ENCODE peak calls at places on chromosomes 13 and 19, in ten cellular contexts. One of them, this sample, is unnamed. For H3K79me2, the result is how much of the 10 kb centered on the place peaks cover.

GRCh38 chr13:48709213-48709612 is 55.5 kb downstream of the CYSLTR2 start:
- DNase-seq in HCT116: no peak
- DNase-seq in neural progenitor cell: no peak
- DNase-seq in endothelial cell of umbilical vein: no peak
- DNase-seq in GM23338: no peak
- DNase-seq in SK-N-SH: no peak
- DNase-seq in OCI-LY7: no peak
- DNase-seq in mammary epithelial cell: peak
- DNase-seq in PC-3: no peak
- DNase-seq in GM12878: no peak
- DNase-seq in this sample: no peak

GRCh38 chr19:19537321-19538048 is 580 bp upstream of the CILP2 start:
- DNase-seq in HCT116: no peak
- DNase-seq in neural progenitor cell: no peak
- DNase-seq in endothelial cell of umbilical vein: no peak
- DNase-seq in GM23338: peak
- DNase-seq in SK-N-SH: no peak
- DNase-seq in OCI-LY7: no peak
- DNase-seq in mammary epithelial cell: no peak
- DNase-seq in PC-3: peak
- DNase-seq in GM12878: no peak
- DNase-seq in this sample: peak

GRCh38 chr19:1438035-1438932 is at the start of gene RPS15:
- DNase-seq in HCT116: peak
- DNase-seq in neural progenitor cell: peak
- DNase-seq in endothelial cell of umbilical vein: peak
- DNase-seq in GM23338: peak
- DNase-seq in SK-N-SH: peak
- DNase-seq in OCI-LY7: peak
- DNase-seq in mammary epithelial cell: peak
- DNase-seq in PC-3: peak
- DNase-seq in GM12878: peak
- DNase-seq in this sample: peak

GRCh38 chr19:16541526-16542044 is 652 bp downstream of the CHERP start:
- DNase-seq in HCT116: no peak
- DNase-seq in neural progenitor cell: peak
- DNase-seq in endothelial cell of umbilical vein: peak
- DNase-seq in GM23338: peak
- DNase-seq in SK-N-SH: peak
- DNase-seq in OCI-LY7: peak
- DNase-seq in mammary epithelial cell: peak
- DNase-seq in PC-3: no peak
- DNase-seq in GM12878: no peak
- DNase-seq in this sample: peak

GRCh38 chr13:46621133-46621532 is 68.2 kb downstream of the LRCH1 start:
- DNase-seq in HCT116: no peak
- DNase-seq in neural progenitor cell: no peak
- DNase-seq in endothelial cell of umbilical vein: peak
- DNase-seq in GM23338: no peak
- DNase-seq in SK-N-SH: no peak
- DNase-seq in OCI-LY7: no peak
- DNase-seq in mammary epithelial cell: no peak
- DNase-seq in PC-3: no peak
- DNase-seq in GM12878: no peak
- DNase-seq in this sample: no peak

GRCh38 chr13:43232866-43233265 is 209.5 kb downstream of the DNAJC15 start:
- DNase-seq in HCT116: no peak
- DNase-seq in neural progenitor cell: no peak
- DNase-seq in endothelial cell of umbilical vein: peak
- DNase-seq in GM23338: no peak
- DNase-seq in SK-N-SH: no peak
- DNase-seq in OCI-LY7: no peak
- DNase-seq in mammary epithelial cell: peak
- DNase-seq in PC-3: peak
- DNase-seq in GM12878: no peak
- DNase-seq in this sample: no peak

GRCh38 chr19:49857834-49858590 is 7.1 kb downstream of the PTOV1 start:
- DNase-seq in HCT116: no peak
- DNase-seq in neural progenitor cell: no peak
- DNase-seq in endothelial cell of umbilical vein: no peak
- DNase-seq in GM23338: no peak
- DNase-seq in SK-N-SH: no peak
- DNase-seq in OCI-LY7: peak
- DNase-seq in mammary epithelial cell: no peak
- DNase-seq in PC-3: no peak
- DNase-seq in GM12878: no peak
- DNase-seq in this sample: no peak

GRCh38 chr19:17404015-17404414 is 1.4 kb downstream of the BST2 start:
- DNase-seq in HCT116: no peak
- DNase-seq in neural progenitor cell: no peak
- DNase-seq in endothelial cell of umbilical vein: no peak
- DNase-seq in GM23338: peak
- DNase-seq in SK-N-SH: no peak
- DNase-seq in OCI-LY7: no peak
- DNase-seq in mammary epithelial cell: no peak
- DNase-seq in PC-3: no peak
- DNase-seq in GM12878: no peak
- DNase-seq in this sample: peak

GRCh38 chr19:3108775-3109174 is 14.6 kb downstream of the GNA11 start:
- DNase-seq in HCT116: no peak
- DNase-seq in neural progenitor cell: peak
- DNase-seq in endothelial cell of umbilical vein: peak
- DNase-seq in GM23338: peak
- DNase-seq in SK-N-SH: peak
- DNase-seq in OCI-LY7: peak
- DNase-seq in mammary epithelial cell: peak
- DNase-seq in PC-3: peak
- DNase-seq in GM12878: no peak
- DNase-seq in this sample: peak

GRCh38 chr13:73533111-73533510 is 474.3 kb downstream of the KLF5 start:
- DNase-seq in HCT116: no peak
- DNase-seq in neural progenitor cell: no peak
- DNase-seq in endothelial cell of umbilical vein: no peak
- DNase-seq in GM23338: no peak
- DNase-seq in SK-N-SH: no peak
- DNase-seq in OCI-LY7: no peak
- DNase-seq in mammary epithelial cell: no peak
- DNase-seq in PC-3: no peak
- DNase-seq in GM12878: no peak
- DNase-seq in this sample: no peak

GRCh38 chr13:99916366-99917103 is 55.0 kb downstream of the ZIC5 start:
- DNase-seq in HCT116: peak
- DNase-seq in neural progenitor cell: peak
- DNase-seq in endothelial cell of umbilical vein: peak
- DNase-seq in GM23338: peak
- DNase-seq in SK-N-SH: peak
- DNase-seq in OCI-LY7: peak
- DNase-seq in mammary epithelial cell: peak
- DNase-seq in PC-3: peak
- DNase-seq in GM12878: peak
- DNase-seq in this sample: peak

GRCh38 chr13:114268344-114269280 is 12.8 kb upstream of the UPF3A start:
- DNase-seq in HCT116: no peak
- DNase-seq in neural progenitor cell: no peak
- DNase-seq in endothelial cell of umbilical vein: no peak
- DNase-seq in GM23338: no peak
- DNase-seq in SK-N-SH: no peak
- DNase-seq in OCI-LY7: no peak
- DNase-seq in mammary epithelial cell: no peak
- DNase-seq in PC-3: no peak
- DNase-seq in GM12878: no peak
- DNase-seq in this sample: peak

GRCh38 chr13:114263590-114263989 is 17.8 kb upstream of the UPF3A start:
- DNase-seq in HCT116: no peak
- DNase-seq in neural progenitor cell: no peak
- DNase-seq in endothelial cell of umbilical vein: no peak
- DNase-seq in GM23338: no peak
- DNase-seq in SK-N-SH: no peak
- DNase-seq in OCI-LY7: peak
- DNase-seq in mammary epithelial cell: no peak
- DNase-seq in PC-3: no peak
- DNase-seq in GM12878: peak
- DNase-seq in this sample: no peak

GRCh38 chr13:114261328-114261965 is 20.0 kb upstream of the UPF3A start:
- DNase-seq in HCT116: no peak
- DNase-seq in neural progenitor cell: no peak
- DNase-seq in endothelial cell of umbilical vein: no peak
- DNase-seq in GM23338: no peak
- DNase-seq in SK-N-SH: no peak
- DNase-seq in OCI-LY7: no peak
- DNase-seq in mammary epithelial cell: no peak
- DNase-seq in PC-3: no peak
- DNase-seq in GM12878: no peak
- DNase-seq in this sample: peak

GRCh38 chr13:114266241-114266640 is 15.2 kb upstream of the UPF3A start:
- DNase-seq in HCT116: no peak
- DNase-seq in neural progenitor cell: no peak
- DNase-seq in endothelial cell of umbilical vein: no peak
- DNase-seq in GM23338: no peak
- DNase-seq in SK-N-SH: no peak
- DNase-seq in OCI-LY7: no peak
- DNase-seq in mammary epithelial cell: no peak
- DNase-seq in PC-3: no peak
- DNase-seq in GM12878: no peak
- DNase-seq in this sample: no peak

DNA sequence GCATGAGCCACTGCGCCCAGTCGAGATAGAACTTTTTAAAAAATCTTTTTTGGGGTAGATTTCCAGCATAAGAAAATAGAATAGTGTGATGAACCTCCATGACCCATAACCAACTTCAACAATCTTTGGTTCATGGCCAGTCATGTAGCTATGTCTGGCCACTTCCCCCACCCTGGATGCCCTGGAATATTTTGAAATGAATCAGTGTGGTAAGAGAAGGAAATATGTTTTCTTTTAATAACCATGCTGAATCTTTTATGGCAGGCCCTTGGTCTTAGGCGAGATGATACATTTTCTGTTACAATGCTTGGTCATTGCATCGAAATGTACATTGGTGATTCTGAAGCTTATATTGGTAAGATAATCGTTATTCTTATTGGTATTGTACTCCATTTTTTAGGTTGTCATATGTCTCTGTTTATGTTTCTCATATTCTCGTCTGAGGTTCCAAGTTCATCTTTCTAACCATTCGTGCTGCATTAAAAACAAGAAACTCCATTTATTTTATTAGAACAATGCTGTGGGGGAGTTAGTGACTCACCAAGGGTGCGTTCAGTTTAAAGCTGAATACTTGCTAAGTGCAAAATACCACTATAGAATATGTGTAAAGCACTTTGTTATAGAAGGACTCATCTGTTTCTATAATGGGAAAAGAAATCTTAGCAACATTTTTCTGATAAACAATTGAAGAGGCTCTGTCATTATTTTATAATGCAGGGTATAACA is 16.4 kb upstream of the UPF3A start:
- DNase-seq in HCT116: no peak
- DNase-seq in neural progenitor cell: no peak
- DNase-seq in endothelial cell of umbilical vein: no peak
- DNase-seq in GM23338: no peak
- DNase-seq in SK-N-SH: no peak
- DNase-seq in OCI-LY7: no peak
- DNase-seq in mammary epithelial cell: peak
- DNase-seq in PC-3: no peak
- DNase-seq in GM12878: no peak
- DNase-seq in this sample: peak
- H3K4me3 ChIP-seq in HCT116: no peak
- H3K4me3 ChIP-seq in neural progenitor cell: no peak
- H3K4me3 ChIP-seq in endothelial cell of umbilical vein: no peak
- H3K4me3 ChIP-seq in GM23338: no peak
- H3K4me3 ChIP-seq in SK-N-SH: no peak
- H3K4me3 ChIP-seq in OCI-LY7: no peak
- H3K4me3 ChIP-seq in mammary epithelial cell: no peak
- H3K4me3 ChIP-seq in PC-3: no peak
- H3K4me3 ChIP-seq in GM12878: no peak
- H3K4me3 ChIP-seq in this sample: peak

DNA sequence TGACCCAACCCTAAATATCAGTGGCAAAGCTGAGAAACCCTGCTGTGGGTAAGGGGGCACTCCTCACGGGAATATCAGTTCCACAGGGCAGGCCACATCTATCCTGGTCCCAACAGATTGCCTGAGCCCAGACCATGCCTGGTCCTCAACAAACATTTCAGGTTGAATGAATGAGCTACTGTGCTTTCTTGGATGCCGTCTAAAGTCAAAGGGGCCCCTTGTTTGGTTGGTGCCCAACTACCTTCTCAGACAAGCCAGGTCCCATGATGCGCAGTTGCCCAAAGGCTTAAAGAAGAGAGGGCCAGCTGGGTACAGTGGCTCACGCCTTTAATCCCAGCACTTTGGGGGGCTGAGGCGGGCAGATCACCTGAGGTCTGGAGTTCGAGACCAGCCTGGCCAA is 2.4 kb downstream of the DPP9 start:
- DNase-seq in HCT116: no peak
- DNase-seq in neural progenitor cell: no peak
- DNase-seq in endothelial cell of umbilical vein: no peak
- DNase-seq in GM23338: no peak
- DNase-seq in SK-N-SH: no peak
- DNase-seq in OCI-LY7: no peak
- DNase-seq in mammary epithelial cell: no peak
- DNase-seq in PC-3: no peak
- DNase-seq in GM12878: no peak
- DNase-seq in this sample: peak
- TF ChIP-seq CTCF in HCT116: no peak
- TF ChIP-seq CTCF in neural progenitor cell: no peak
- TF ChIP-seq CTCF in endothelial cell of umbilical vein: no peak
- TF ChIP-seq CTCF in GM23338: no peak
- TF ChIP-seq CTCF in SK-N-SH: no peak
- TF ChIP-seq CTCF in OCI-LY7: no peak
- TF ChIP-seq CTCF in mammary epithelial cell: no peak
- TF ChIP-seq CTCF in PC-3: no peak
- TF ChIP-seq CTCF in GM12878: no peak
- TF ChIP-seq CTCF in this sample: no peak

GRCh38 chr13:23367907-23368306 is 65.6 kb downstream of the SACS start:
- DNase-seq in HCT116: no peak
- DNase-seq in neural progenitor cell: no peak
- DNase-seq in endothelial cell of umbilical vein: no peak
- DNase-seq in GM23338: no peak
- DNase-seq in SK-N-SH: no peak
- DNase-seq in OCI-LY7: no peak
- DNase-seq in mammary epithelial cell: no peak
- DNase-seq in PC-3: no peak
- DNase-seq in GM12878: no peak
- DNase-seq in this sample: no peak
- H3K79me2 ChIP-seq in HCT116: under half
- H3K79me2 ChIP-seq in neural progenitor cell: under half
- H3K79me2 ChIP-seq in endothelial cell of umbilical vein: half or more
- H3K79me2 ChIP-seq in GM23338: under half
- H3K79me2 ChIP-seq in SK-N-SH: half or more
- H3K79me2 ChIP-seq in OCI-LY7: under half
- H3K79me2 ChIP-seq in mammary epithelial cell: under half
- H3K79me2 ChIP-seq in PC-3: under half
- H3K79me2 ChIP-seq in GM12878: under half
- H3K79me2 ChIP-seq in this sample: half or more

DNA sequence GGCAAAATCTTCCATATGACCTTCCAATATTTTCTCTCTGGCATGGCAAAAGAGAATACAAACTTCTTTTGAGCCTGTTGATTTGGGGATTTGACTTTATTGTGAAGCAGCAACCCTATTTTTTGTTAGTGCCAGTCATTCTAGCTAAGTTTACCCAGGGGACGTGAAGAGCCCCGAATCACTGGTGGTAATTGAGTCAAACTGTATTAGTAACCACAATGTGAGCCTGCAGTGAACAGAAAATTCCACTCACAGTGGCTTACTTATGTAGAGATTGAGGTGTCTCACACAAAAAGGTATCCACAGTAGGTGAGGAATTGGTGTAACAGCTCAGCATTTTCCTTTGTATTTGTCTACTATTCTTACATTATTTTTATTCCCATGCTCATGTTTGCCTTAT is 33.1 kb upstream of the MYCBP2 start:
- DNase-seq in HCT116: no peak
- DNase-seq in neural progenitor cell: no peak
- DNase-seq in endothelial cell of umbilical vein: no peak
- DNase-seq in GM23338: no peak
- DNase-seq in SK-N-SH: no peak
- DNase-seq in OCI-LY7: no peak
- DNase-seq in mammary epithelial cell: no peak
- DNase-seq in PC-3: no peak
- DNase-seq in GM12878: no peak
- DNase-seq in this sample: no peak
- H3K4me3 ChIP-seq in HCT116: no peak
- H3K4me3 ChIP-seq in neural progenitor cell: no peak
- H3K4me3 ChIP-seq in endothelial cell of umbilical vein: no peak
- H3K4me3 ChIP-seq in GM23338: no peak
- H3K4me3 ChIP-seq in SK-N-SH: no peak
- H3K4me3 ChIP-seq in OCI-LY7: no peak
- H3K4me3 ChIP-seq in mammary epithelial cell: no peak
- H3K4me3 ChIP-seq in PC-3: no peak
- H3K4me3 ChIP-seq in GM12878: no peak
- H3K4me3 ChIP-seq in this sample: no peak